ENCODE peak calls at places on chromosomes 4 and X, in nine cellular contexts. T is NB4, E is Peyer's patch, L is body of pancreas, M is esophagus muscularis mucosa, Q is ovary, V is tibial nerve, H is suprapubic skin, J is A549. G is an unnamed sample.

GRCh38 chr4:55074386-55074785 is 51.0 kb downstream of the KDR start:
- DNase-seq in T (no peak), E (no peak), L (no peak), M (no peak), Q (no peak), V (no peak), H (no peak), J (no peak), G (no peak)

GRCh38 chr4:113435893-113436292 is 325.6 kb downstream of the CAMK2D start:
- DNase-seq in T (peak; percentile 66), E (no peak), L (no peak), M (no peak), Q (peak; percentile 49), V (peak; percentile 70), H (peak; percentile 75), J (no peak), G (peak; percentile 85)

GRCh38 chrX:94400488-94400887 is 726.5 kb downstream of the FAM133A start:
- DNase-seq in T (no peak), E (no peak), L (peak; percentile 31), M (no peak), Q (no peak), V (no peak), H (no peak), J (no peak), G (no peak)

GRCh38 chrX:20594985-20595384 is 328.3 kb upstream of the RPS6KA3 start:
- DNase-seq in T (no peak), E (no peak), L (no peak), M (no peak), Q (no peak), V (no peak), H (no peak), J (peak; percentile 9), G (no peak)

GRCh38 chr4:101977096-101977495 is 186.6 kb downstream of the BANK1 start:
- DNase-seq in T (no peak), E (no peak), L (no peak), M (no peak), Q (no peak), V (no peak), H (peak; percentile 70), J (peak; percentile 93), G (peak; percentile 83)

GRCh38 chr4:84965558-84966381 is 720 bp downstream of the WDFY3 start:
- DNase-seq in T (peak; percentile 49), E (peak; percentile 47), L (peak; percentile 47), M (no peak), Q (peak; percentile 66), V (no peak), H (peak; percentile 71), J (peak; percentile 31), G (no peak)

GRCh38 chr4:17027495-17027894 is 129.1 kb upstream of the LDB2 start:
- DNase-seq in T (no peak), E (no peak), L (no peak), M (peak; percentile 70), Q (no peak), V (no peak), H (no peak), J (peak; percentile 26), G (no peak)

GRCh38 chr4:8035371-8035780 is 95.7 kb upstream of the AFAP1 start:
- DNase-seq in T (peak; percentile 88), E (no peak), L (no peak), M (no peak), Q (no peak), V (no peak), H (no peak), J (no peak), G (no peak)

GRCh38 chrX:52346462-52347165 is 22.2 kb upstream of the XAGE2 start:
- DNase-seq in T (peak; percentile 4), E (no peak), L (no peak), M (no peak), Q (no peak), V (no peak), H (no peak), J (peak; percentile 16), G (no peak)

GRCh38 chr4:8854866-8855265 is 16.8 kb downstream of the HMX1 start:
- DNase-seq in T (peak; percentile 50), E (no peak), L (no peak), M (no peak), Q (no peak), V (no peak), H (no peak), J (no peak), G (no peak)

GRCh38 chr4:43253511-43253910 is 361.0 kb downstream of the GRXCR1 start:
- DNase-seq in T (no peak), E (no peak), L (no peak), M (no peak), Q (no peak), V (no peak), H (no peak), J (no peak), G (no peak)

GRCh38 chr4:186092296-186092695 is 12.2 kb upstream of the FAM149A start:
- DNase-seq in T (no peak), E (no peak), L (no peak), M (no peak), Q (no peak), V (no peak), H (no peak), J (no peak), G (no peak)

GRCh38 chr4:186095406-186095805 is 9.1 kb upstream of the FAM149A start:
- DNase-seq in T (no peak), E (no peak), L (no peak), M (peak; percentile 90), Q (no peak), V (no peak), H (no peak), J (no peak), G (no peak)

GRCh38 chr4:186102931-186103330 is 1.6 kb upstream of the FAM149A start:
- DNase-seq in T (no peak), E (no peak), L (no peak), M (peak; percentile 60), Q (no peak), V (no peak), H (no peak), J (no peak), G (no peak)

GRCh38 chr4:186096681-186097080 is 7.8 kb upstream of the FAM149A start:
- DNase-seq in T (no peak), E (no peak), L (no peak), M (peak; percentile 90), Q (no peak), V (no peak), H (no peak), J (no peak), G (no peak)

DNA sequence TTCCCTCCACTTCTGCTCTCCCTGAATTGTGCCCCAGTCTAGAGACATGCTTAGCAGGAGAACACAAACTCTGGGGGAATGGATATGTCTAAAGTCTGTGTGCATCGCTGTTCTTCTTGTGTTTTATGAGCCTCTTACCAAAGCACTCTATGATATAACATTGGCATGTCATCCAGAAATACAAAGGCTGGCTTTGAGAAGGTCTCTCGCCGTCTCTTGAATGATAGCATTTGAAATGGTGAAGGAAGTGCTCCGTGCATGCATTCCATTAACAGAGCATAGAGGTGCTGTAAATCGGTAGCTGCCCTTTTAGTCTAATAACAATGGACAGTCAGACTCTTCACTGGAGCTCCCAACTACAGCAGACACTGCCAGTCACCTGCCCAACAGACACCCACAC is 7.1 kb upstream of the FAM149A start:
- DNase-seq in T (no peak), E (no peak), L (no peak), M (peak; percentile 42), Q (no peak), V (no peak), H (no peak), J (no peak), G (no peak)
- TF ChIP-seq CTCF in T (no peak), E (no peak), L (no peak), M (no peak), Q (no peak), V (no peak), H (no peak), J (no peak), G (no peak)

GRCh38 chr4:155667538-155668511 is 1.2 kb downstream of the GUCY1A1 start:
- DNase-seq in T (no peak), E (peak; percentile 46), L (peak; percentile 37), M (no peak), Q (peak; percentile 18), V (no peak), H (peak; percentile 56), J (peak; percentile 1), G (no peak)
- H3K4me3 ChIP-seq in T (no peak overlapping the region), E (peak overlapping the region; percentile 59), L (no peak overlapping the region), M (peak overlapping the region; percentile 77), Q (peak overlapping the region; percentile 55), V (peak overlapping the region; percentile 43), H (peak overlapping the region; percentile 65), J (peak overlapping the region; percentile 43), G (peak overlapping the region; percentile 53)

GRCh38 chr4:37976513-37976912 is 16.3 kb downstream of the PTTG2 start:
- DNase-seq in T (no peak), E (no peak), L (no peak), M (no peak), Q (no peak), V (no peak), H (no peak), J (no peak), G (no peak)

GRCh38 chr4:37976991-37977470 is 16.8 kb downstream of the PTTG2 start:
- DNase-seq in T (peak; percentile 94), E (peak; percentile 93), L (peak; percentile 80), M (peak; percentile 93), Q (peak; percentile 87), V (peak; percentile 57), H (peak; percentile 84), J (peak; percentile 61), G (peak; percentile 40)

GRCh38 chr4:37981425-37981824 is 21.2 kb downstream of the PTTG2 start:
- DNase-seq in T (no peak), E (no peak), L (no peak), M (no peak), Q (no peak), V (no peak), H (no peak), J (no peak), G (no peak)

GRCh38 chr4:37978509-37978908 is 18.3 kb downstream of the PTTG2 start:
- DNase-seq in T (no peak), E (no peak), L (no peak), M (no peak), Q (no peak), V (no peak), H (no peak), J (no peak), G (no peak)

GRCh38 chr4:37977471-37978452 is 17.6 kb downstream of the PTTG2 start:
- DNase-seq in T (peak; percentile 86), E (peak; percentile 92), L (peak; percentile 72), M (no peak), Q (peak; percentile 75), V (peak; percentile 22), H (peak; percentile 81), J (peak; percentile 61), G (peak; percentile 29)
- TF ChIP-seq POLR2A in T (no peak), E (no peak), L (peak; percentile 45), M (no peak), Q (peak; percentile 10), V (no peak), H (no peak), J (no peak), G (no peak)

GRCh38 chr4:123093247-123093646 is 170.8 kb upstream of the NUDT6 start:
- DNase-seq in T (peak; percentile 18), E (no peak), L (no peak), M (no peak), Q (no peak), V (no peak), H (no peak), J (peak; percentile 3), G (no peak)

GRCh38 chr4:123090886-123091285 is 168.5 kb upstream of the NUDT6 start:
- DNase-seq in T (no peak), E (no peak), L (no peak), M (no peak), Q (no peak), V (no peak), H (no peak), J (no peak), G (no peak)

GRCh38 chr4:123092603-123093002 is 170.2 kb upstream of the NUDT6 start:
- DNase-seq in T (no peak), E (no peak), L (no peak), M (no peak), Q (no peak), V (no peak), H (no peak), J (no peak), G (no peak)

GRCh38 chr4:123096038-123096437 is 173.6 kb upstream of the NUDT6 start:
- DNase-seq in T (peak; percentile 39), E (no peak), L (no peak), M (no peak), Q (no peak), V (no peak), H (no peak), J (peak; percentile 48), G (no peak)
- TF ChIP-seq CTCF in T (peak; percentile 27), E (no peak), L (peak; percentile 5), M (no peak), Q (no peak), V (no peak), H (no peak), J (peak; percentile 50), G (no peak)